ENCODE peak calls at places on chromosomes 11 and 22, in five cellular contexts. E is heart left ventricle, T is gastrocnemius medialis, U is tibial artery, X is left lung. B is an unnamed sample. For H3K4me1 and H3K9me3, the result is how much of the 10 kb centered on the place peaks cover.

GRCh38 chr11:126307706-126308105 is 3.8 kb downstream of the DCPS start:
- DNase-seq in E (no peak), T (no peak), U (no peak), X (no peak), B (no peak)

GRCh38 chr11:113593698-113594308 is 112.3 kb downstream of the TMPRSS5 start:
- DNase-seq in E (no peak), T (no peak), U (no peak), X (no peak), B (no peak)

GRCh38 chr11:35021589-35021988 is 105.2 kb downstream of the PDHX start:
- DNase-seq in E (no peak), T (peak), U (no peak), X (no peak), B (no peak)

GRCh38 chr11:77752518-77752917 is 68.0 kb downstream of the RSF1 start:
- DNase-seq in E (peak), T (peak), U (no peak), X (no peak), B (no peak)

GRCh38 chr22:39284142-39284980 is 35.1 kb downstream of the RPL3 start:
- DNase-seq in E (no peak), T (no peak), U (no peak), X (no peak), B (no peak)

GRCh38 chr11:48055292-48056132 is 75.2 kb downstream of the PTPRJ start:
- DNase-seq in E (no peak), T (no peak), U (no peak), X (no peak), B (no peak)

GRCh38 chr11:66136752-66137123 is 66.7 kb downstream of the PACS1 start:
- DNase-seq in E (no peak), T (no peak), U (no peak), X (no peak), B (no peak)

GRCh38 chr11:3836903-3837302 is 3.9 kb downstream of the RHOG start:
- DNase-seq in E (peak), T (peak), U (no peak), X (peak), B (no peak)

GRCh38 chr11:78256962-78257361 is 68.2 kb downstream of the USP35 start:
- DNase-seq in E (peak), T (peak), U (peak), X (peak), B (peak)

GRCh38 chr22:41341990-41342389 is 39.8 kb upstream of the TEF start:
- DNase-seq in E (no peak), T (no peak), U (no peak), X (no peak), B (no peak)

GRCh38 chr11:96341237-96342130 is 1.5 kb downstream of the MAML2 start:
- DNase-seq in E (peak), T (no peak), U (peak), X (peak), B (peak)

GRCh38 chr22:42801537-42802165 is 55.4 kb downstream of the ARFGAP3 start:
- DNase-seq in E (no peak), T (no peak), U (no peak), X (no peak), B (no peak)

GRCh38 chr22:27705391-27706080 is 96.0 kb downstream of the MN1 start:
- DNase-seq in E (no peak), T (peak), U (no peak), X (no peak), B (no peak)

GRCh38 chr11:69646493-69647201 is 5.7 kb downstream of the CCND1 start:
- DNase-seq in E (no peak), T (no peak), U (peak), X (no peak), B (peak)

GRCh38 chr11:134580635-134581025 is 168.6 kb upstream of the B3GAT1 start:
- DNase-seq in E (no peak), T (no peak), U (no peak), X (no peak), B (peak)

GRCh38 chr11:63767415-63768231 is 952 bp downstream of the ZFTA start:
- DNase-seq in E (peak), T (peak), U (peak), X (no peak), B (peak)

GRCh38 chr11:102727890-102728289 is 3.1 kb upstream of the MMP8 start:
- DNase-seq in E (no peak), T (no peak), U (no peak), X (no peak), B (no peak)

GRCh38 chr11:5364214-5364613 is 12.9 kb downstream of the OR51B6 start:
- DNase-seq in E (no peak), T (no peak), U (no peak), X (no peak), B (no peak)

GRCh38 chr11:130995266-130995665 is 79.0 kb upstream of the SNX19 start:
- DNase-seq in E (no peak), T (no peak), U (no peak), X (no peak), B (no peak)

GRCh38 chr22:46349238-46349637 is 13.7 kb downstream of the TRMU start:
- DNase-seq in E (no peak), T (no peak), U (no peak), X (peak), B (no peak)

GRCh38 chr11:36010010-36010740 is 66.3 kb downstream of the LDLRAD3 start:
- DNase-seq in E (no peak), T (no peak), U (no peak), X (no peak), B (no peak)

GRCh38 chr11:121406291-121406690 is 45.8 kb upstream of the SORL1 start:
- DNase-seq in E (no peak), T (no peak), U (no peak), X (no peak), B (no peak)

GRCh38 chr11:124633355-124633754 is 10.7 kb downstream of the TBRG1 start:
- DNase-seq in E (no peak), T (no peak), U (no peak), X (no peak), B (no peak)

GRCh38 chr11:8636127-8636526 is 42.1 kb upstream of the STK33 start:
- DNase-seq in E (no peak), T (no peak), U (no peak), X (no peak), B (no peak)

GRCh38 chr22:49300951-49301397 is 526.7 kb downstream of the BRD1 start:
- DNase-seq in E (no peak), T (no peak), U (peak), X (no peak), B (peak)

GRCh38 chr11:122634507-122634906 is 21.0 kb upstream of the UBASH3B start:
- DNase-seq in E (no peak), T (no peak), U (no peak), X (no peak), B (no peak)

GRCh38 chr11:87173185-87174039 is 135.7 kb downstream of the TMEM135 start:
- DNase-seq in E (no peak), T (no peak), U (no peak), X (no peak), B (no peak)

GRCh38 chr11:61120099-61120864 is 18.0 kb downstream of the CD5 start:
- DNase-seq in E (no peak), T (no peak), U (no peak), X (no peak), B (peak)

GRCh38 chr11:93741094-93741881 is at the start of the genes C11orf54 and TAF1D:
- DNase-seq in E (peak), T (peak), U (peak), X (peak), B (peak)

GRCh38 chr11:81007046-81007445 is 1566.2 kb upstream of the TENM4 start:
- DNase-seq in E (no peak), T (no peak), U (no peak), X (no peak), B (no peak)

GRCh38 chr22:26592368-26593015 is 2.6 kb upstream of the TPST2 start:
- DNase-seq in E (no peak), T (no peak), U (no peak), X (no peak), B (no peak)

GRCh38 chr22:20989323-20990138 is 7.4 kb downstream of the LZTR1 start:
- DNase-seq in E (no peak), T (no peak), U (no peak), X (peak), B (no peak)

GRCh38 chr22:20992056-20992442 is 9.9 kb downstream of the THAP7 start:
- DNase-seq in E (peak), T (no peak), U (no peak), X (peak), B (no peak)

GRCh38 chr22:20991252-20992055 is 9.4 kb downstream of the LZTR1 start:
- DNase-seq in E (peak), T (no peak), U (no peak), X (peak), B (no peak)

GRCh38 chr22:20988573-20989322 is 6.7 kb downstream of the LZTR1 start:
- DNase-seq in E (no peak), T (no peak), U (no peak), X (peak), B (no peak)

DNA sequence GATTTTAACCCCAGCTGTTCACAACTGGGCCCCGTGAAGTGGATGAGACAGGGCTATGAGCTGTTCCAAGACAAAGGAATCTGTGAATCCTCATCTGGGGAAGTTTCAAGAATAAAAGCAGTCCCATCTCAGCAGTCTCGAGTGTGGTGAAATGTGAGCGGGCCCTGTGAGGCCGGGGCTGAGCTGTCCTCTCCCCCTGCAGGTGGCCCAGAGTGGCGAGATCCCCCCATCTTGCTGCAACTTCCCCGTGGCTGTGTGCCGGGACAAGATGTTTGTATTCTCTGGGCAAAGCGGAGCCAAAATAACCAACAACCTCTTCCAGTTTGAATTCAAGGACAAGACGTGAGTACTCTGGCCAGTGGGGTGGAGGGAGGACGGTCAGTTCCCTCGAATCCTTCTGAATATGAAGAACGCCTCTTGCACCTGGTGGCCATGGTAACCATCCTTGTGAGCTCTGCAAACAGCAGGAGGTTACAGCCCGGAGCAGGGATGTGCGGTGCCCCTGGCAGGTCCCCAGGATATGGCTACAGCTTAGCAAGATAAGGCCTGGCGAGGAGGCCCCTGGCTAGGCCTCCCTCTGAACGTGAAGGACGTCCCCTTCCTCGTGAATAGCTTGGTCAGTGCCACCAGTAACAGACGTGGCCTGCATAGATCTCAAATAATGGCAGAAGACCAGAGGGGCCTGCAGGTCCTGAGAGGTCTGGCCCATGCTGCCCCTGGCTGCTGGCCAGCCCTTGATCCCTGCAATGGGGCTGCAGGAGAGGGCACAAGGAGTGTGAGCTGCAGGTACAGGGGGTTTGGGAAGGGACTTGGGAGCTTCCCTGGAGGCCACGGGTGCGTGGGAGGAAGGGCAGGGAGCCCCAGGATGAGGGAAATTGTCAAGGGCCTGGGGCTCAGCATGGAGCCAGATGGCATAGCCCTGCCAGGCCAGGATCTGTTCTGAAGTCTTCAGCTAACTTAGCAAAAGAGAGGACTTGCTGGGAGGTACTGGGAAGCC is 8.4 kb downstream of the LZTR1 start:
- DNase-seq in E (no peak), T (no peak), U (no peak), X (peak), B (no peak)
- H3K4me1 ChIP-seq in E (under half), T (under half), U (under half), X (under half), B (under half)

GRCh38 chr11:38296211-38296776 is 1698.3 kb upstream of the RAG2 start:
- DNase-seq in E (no peak), T (no peak), U (peak), X (peak), B (no peak)

GRCh38 chr11:38302564-38302963 is 1704.5 kb upstream of the RAG2 start:
- DNase-seq in E (no peak), T (no peak), U (no peak), X (no peak), B (no peak)

GRCh38 chr11:38300570-38300969 is 1702.5 kb upstream of the RAG2 start:
- DNase-seq in E (no peak), T (no peak), U (no peak), X (no peak), B (no peak)

DNA sequence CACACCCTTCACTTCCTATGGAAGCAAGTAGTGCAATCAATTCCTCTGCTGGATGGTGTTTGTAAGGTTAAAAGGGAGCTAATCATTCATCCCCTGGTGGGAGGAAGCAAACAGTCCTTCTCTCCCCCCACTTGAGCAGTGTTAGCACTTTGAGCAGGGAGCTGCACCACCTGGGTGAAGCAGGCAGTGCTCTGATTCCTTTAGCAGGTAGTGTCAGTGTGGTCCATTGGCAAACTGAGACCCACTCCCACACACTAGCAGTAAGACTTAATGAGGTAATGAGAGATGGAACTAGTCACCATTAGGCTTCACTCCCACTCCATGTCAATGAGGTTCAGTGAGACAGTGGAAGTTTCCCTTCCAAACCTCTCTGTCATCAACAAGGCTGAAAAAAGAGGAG is 1699.6 kb upstream of the RAG2 start:
- DNase-seq in E (no peak), T (no peak), U (no peak), X (peak), B (no peak)
- TF ChIP-seq CTCF in E (no peak), T (no peak), U (no peak), X (no peak), B (no peak)

GRCh38 chr11:90867416-90867815 is 644.6 kb upstream of the CHORDC1 start:
- DNase-seq in E (no peak), T (no peak), U (no peak), X (no peak), B (no peak)
- H3K9me3 ChIP-seq in E (under half), T (under half), U (under half), X (under half), B (under half)

DNA sequence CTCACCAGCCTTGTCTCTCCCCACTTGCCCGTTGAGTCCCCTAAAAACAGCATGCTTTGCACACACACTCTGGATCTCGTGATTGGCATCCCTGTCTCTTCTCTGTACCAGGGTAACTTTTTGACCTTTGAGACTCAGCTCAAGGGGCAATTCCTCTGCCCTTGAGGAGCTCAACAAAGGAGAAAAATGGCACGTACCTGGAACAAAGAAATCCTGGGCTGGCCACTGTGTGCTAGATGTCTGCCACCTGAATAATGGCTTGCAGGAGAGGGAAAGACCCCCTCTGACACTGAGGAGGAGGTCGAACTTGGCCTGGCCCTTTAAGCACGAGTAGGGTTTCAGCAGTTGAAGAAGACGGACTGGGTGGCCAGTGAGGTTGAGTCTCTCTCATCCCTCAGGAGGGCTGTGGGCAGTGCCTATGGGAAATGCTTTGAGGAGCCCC is 5.8 kb downstream of the UBE2L3 start:
- DNase-seq in E (no peak), T (no peak), U (no peak), X (no peak), B (no peak)
- H3K4me1 ChIP-seq in E (under half), T (half or more), U (under half), X (under half), B (half or more)

DNA sequence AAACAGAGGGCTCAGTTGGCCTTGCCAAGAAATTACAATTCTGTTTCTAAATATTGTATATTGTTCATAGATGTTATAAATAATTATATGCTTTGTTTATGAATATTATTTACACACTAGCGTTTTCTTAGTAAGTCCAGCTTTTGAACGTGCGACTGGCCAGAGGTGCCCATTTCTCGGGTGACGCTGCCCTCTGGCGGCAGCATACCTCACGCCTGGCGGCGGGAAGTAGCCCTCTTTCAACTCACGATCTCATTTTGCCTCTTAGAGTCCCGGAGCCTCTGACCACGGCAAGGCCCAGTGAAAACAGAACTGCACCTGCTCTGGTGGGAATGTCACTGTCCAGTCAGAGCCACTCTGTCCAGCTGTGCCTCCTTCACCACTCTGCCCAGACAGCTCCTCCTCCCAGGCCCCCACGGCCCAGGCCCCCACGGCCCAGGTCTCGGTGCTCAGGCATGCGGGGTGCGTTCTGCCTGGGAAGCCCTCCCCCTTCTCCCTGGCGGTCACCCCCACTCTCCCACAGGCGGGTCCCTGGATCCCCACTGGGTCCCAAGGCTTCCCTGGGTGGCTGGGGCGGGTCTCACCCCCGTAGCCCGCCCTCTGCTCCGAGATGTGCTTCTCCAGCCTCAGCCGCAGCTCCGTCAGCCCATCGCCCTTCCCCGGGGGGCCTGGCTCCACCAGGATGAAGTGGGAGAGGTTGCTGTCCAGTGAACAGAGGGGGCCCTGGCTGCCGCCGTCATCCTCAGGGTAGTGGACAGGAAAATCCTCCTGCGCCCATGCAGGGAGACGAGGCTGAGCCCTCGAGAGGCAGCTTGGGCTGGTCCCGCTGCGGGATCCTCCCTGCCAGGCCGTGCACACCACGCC is 19.3 kb downstream of the TSSC4 start:
- DNase-seq in E (peak), T (no peak), U (peak), X (peak), B (peak)
- TF ChIP-seq CTCF in E (peak), T (peak), U (peak), X (peak), B (peak)

DNA sequence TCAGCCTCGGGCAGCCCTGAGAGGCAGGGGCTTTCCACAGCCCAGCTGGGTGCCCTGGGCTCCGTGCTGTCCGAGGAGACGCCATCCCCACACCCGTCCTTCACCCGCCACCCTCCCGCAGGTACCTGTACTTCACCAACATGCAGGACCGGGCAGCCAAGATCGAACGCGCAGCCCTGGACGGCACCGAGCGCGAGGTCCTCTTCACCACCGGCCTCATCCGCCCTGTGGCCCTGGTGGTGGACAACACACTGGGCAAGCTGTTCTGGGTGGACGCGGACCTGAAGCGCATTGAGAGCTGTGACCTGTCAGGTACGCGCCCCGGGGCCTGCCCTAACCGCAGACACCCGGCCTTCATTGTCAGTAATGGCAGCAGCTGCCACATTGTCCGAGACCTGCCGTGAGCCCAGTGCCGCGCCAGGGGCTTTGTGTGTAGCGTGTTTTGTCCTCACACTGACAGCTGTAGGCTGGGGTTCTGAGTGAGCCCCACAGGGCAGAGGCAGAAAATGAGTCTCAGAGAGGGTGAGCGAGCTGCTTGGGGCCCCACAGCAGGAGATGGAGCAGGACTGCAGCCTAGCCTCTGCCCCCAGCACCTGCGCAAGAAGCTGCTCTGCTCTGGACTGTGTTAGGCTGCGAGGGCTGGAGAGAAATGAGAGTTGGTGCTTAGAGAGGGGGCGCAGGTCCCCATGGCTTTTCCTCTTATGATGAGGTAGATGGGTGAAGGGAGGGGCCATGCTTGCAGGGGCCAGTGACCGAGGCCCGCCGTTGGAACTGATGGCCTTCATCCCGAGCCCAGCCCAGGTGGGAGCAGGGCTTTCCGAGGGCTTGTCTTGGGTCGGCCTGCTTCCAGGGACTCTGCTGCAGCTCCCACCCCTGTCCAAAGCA is 35.3 kb upstream of the PPP6R3 start:
- DNase-seq in E (no peak), T (no peak), U (no peak), X (peak), B (no peak)
- H3K9me3 ChIP-seq in E (under half), T (under half), U (under half), X (under half), B (under half)

GRCh38 chr11:118870396-118871343 is 13.0 kb upstream of the CXCR5 start:
- DNase-seq in E (peak), T (peak), U (peak), X (peak), B (peak)
- H3K4me1 ChIP-seq in E (under half), T (under half), U (under half), X (under half), B (under half)

B was measured in upper lobe of right lung.